ENCODE peak calls at places on chromosomes 7 and 10, in five cellular contexts. Q is body of pancreas, C is BJ, U is pancreas, L is GM06990. Z is an unnamed sample. For H3K27me3, the result is how much of the 10 kb centered on the place peaks cover.

GRCh38 chr10:49141541-49142332 is 7.9 kb upstream of the FAM170B start:
- DNase-seq in C (no peak), U (no peak), L (no peak), Q (no peak), Z (no peak)

GRCh38 chr10:70809011-70809611 is 6.6 kb upstream of the SGPL1 start:
- DNase-seq in L (no peak), Q (no peak), C (no peak), U (no peak), Z (no peak)

GRCh38 chr7:102425639-102426267 is 7.6 kb upstream of the ORAI2 start:
- DNase-seq in L (peak), U (no peak), C (no peak), Q (no peak), Z (peak)

GRCh38 chr7:90461216-90461615 is 8.2 kb upstream of the PTTG1IP2 start:
- DNase-seq in Q (peak), U (no peak), C (no peak), L (no peak), Z (no peak)

GRCh38 chr10:60821661-60822060 is 43.4 kb downstream of the CDK1 start:
- DNase-seq in L (no peak), Q (no peak), C (no peak), U (no peak), Z (no peak)

GRCh38 chr7:74284781-74285259 is 4.4 kb upstream of the CLIP2 start:
- DNase-seq in L (peak), C (no peak), Q (peak), U (peak), Z (no peak)

GRCh38 chr10:974038-974784 is 14.0 kb upstream of the GTPBP4 start:
- DNase-seq in C (no peak), Q (no peak), L (no peak), U (no peak), Z (no peak)

GRCh38 chr10:58642283-58642682 is 129.6 kb downstream of the BICC1 start:
- DNase-seq in U (no peak), Q (no peak), L (no peak), C (no peak), Z (no peak)

GRCh38 chr10:109429956-109430760 is 493.2 kb downstream of the XPNPEP1 start:
- DNase-seq in L (no peak), U (no peak), Q (no peak), C (peak), Z (no peak)

GRCh38 chr7:80220022-80220421 is 85.4 kb downstream of the GNAI1 start:
- DNase-seq in U (no peak), L (no peak), C (no peak), Q (no peak), Z (no peak)

GRCh38 chr10:77333610-77334340 is 303.8 kb downstream of the KCNMA1 start:
- DNase-seq in U (no peak), Q (peak), L (no peak), C (no peak), Z (no peak)

GRCh38 chr10:7184660-7185366 is 226.0 kb downstream of the SFMBT2 start:
- DNase-seq in C (no peak), U (no peak), L (no peak), Q (no peak), Z (peak)

GRCh38 chr7:4113976-4114375 is 568.1 kb upstream of the FOXK1 start:
- DNase-seq in C (no peak), L (no peak), Q (peak), U (no peak), Z (no peak)

GRCh38 chr10:88913157-88913556 is 33.1 kb downstream of the STAMBPL1 start:
- DNase-seq in C (no peak), Q (no peak), U (no peak), L (no peak), Z (no peak)

GRCh38 chr10:102435529-102436233 is 3.3 kb upstream of the CUEDC2 start:
- DNase-seq in Q (no peak), U (no peak), L (no peak), C (no peak), Z (no peak)

GRCh38 chr7:117319211-117319610 is 3.6 kb downstream of the WNT2 start:
- DNase-seq in Q (no peak), L (no peak), U (no peak), C (peak), Z (no peak)
- H3K27me3 ChIP-seq in Q (under half), L (under half), U (under half), C (under half), Z (under half)

GRCh38 chr7:38541440-38541839 is 89.7 kb downstream of the AMPH start:
- DNase-seq in Q (no peak), L (no peak), C (no peak), U (no peak), Z (no peak)
- H3K27me3 ChIP-seq in Q (under half), L (under half), C (under half), U (under half), Z (under half)

GRCh38 chr10:101289541-101289940 is 60.3 kb upstream of the LBX1 start:
- DNase-seq in C (no peak), L (no peak), Q (no peak), U (no peak), Z (no peak)
- H3K27me3 ChIP-seq in C (half or more), L (under half), Q (under half), U (under half), Z (under half)

DNA sequence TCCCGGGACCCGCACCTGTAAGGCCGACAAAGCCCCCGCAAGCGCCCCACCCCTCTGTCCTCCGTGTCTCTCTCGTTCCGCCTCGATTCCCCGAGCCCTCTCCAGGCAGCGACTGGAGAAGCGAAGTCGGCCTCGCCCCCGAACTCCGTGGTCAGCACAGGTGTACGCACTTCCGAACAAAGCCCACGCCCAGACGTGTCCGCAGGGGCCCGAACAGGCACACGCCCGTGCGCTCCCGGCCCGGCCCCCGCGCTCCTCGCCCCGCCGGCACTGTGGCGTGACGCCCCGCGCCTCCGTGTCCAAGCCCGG is 758 bp downstream of the NRCAM start:
- DNase-seq in L (no peak), Q (no peak), U (peak), C (no peak), Z (no peak)
- H3K27me3 ChIP-seq in L (under half), Q (under half), U (under half), C (under half), Z (under half)

GRCh38 chr10:121526040-121526790 is 72.0 kb downstream of the FGFR2 start:
- DNase-seq in U (no peak), C (no peak), Q (no peak), L (no peak), Z (no peak)

GRCh38 chr10:121521794-121522556 is 76.3 kb downstream of the FGFR2 start:
- DNase-seq in Q (no peak), C (no peak), U (no peak), L (no peak), Z (no peak)

GRCh38 chr10:121525276-121526039 is 72.8 kb downstream of the FGFR2 start:
- DNase-seq in L (no peak), C (no peak), Q (no peak), U (no peak), Z (no peak)

GRCh38 chr10:121522841-121523240 is 75.4 kb downstream of the FGFR2 start:
- DNase-seq in L (no peak), U (no peak), Q (no peak), C (no peak), Z (no peak)

GRCh38 chr10:121524138-121524817 is 74.0 kb downstream of the FGFR2 start:
- DNase-seq in L (no peak), Q (no peak), U (no peak), C (no peak), Z (no peak)
- H3K27me3 ChIP-seq in L (under half), Q (under half), U (under half), C (under half), Z (under half)

DNA sequence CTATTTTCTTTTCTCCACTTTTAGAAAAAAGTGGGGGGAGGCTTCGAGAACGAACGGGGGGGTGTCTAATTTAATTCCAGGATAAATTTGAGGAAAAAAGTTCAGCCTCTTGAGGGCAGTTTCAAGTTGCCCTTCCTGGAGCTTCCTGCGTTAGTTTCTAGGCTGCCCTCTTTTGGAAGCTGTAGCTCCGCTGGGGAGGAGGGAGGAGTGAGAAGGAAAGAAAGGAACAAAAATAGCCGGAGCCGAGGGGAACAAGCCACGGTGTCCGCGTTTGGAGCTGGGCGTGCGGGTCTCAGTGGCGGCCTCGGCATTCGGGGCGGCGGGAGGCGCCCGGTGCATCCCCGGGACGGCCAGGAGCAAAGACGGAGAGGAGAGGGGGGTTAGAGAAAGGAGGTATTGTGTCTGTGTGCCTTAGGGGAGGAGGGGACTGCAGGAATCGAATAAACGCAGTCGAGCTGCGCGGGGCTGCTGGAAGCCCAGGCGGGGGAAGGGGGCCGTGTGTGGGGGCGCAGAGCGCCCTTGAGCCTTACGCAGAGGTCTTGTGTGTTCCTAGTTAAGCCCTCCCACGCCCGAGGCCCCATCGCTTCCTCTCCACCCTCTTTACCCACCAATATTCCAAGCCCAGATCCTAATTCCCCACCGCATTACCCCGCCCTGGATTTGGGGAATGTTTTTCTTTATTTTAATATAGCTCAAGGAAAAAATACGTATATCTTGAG is 2.0 kb upstream of the TNRC18 start:
- DNase-seq in Q (peak), U (peak), C (no peak), L (no peak), Z (peak)
- H3K27me3 ChIP-seq in Q (under half), U (under half), C (under half), L (under half), Z (under half)

GRCh38 chr10:101272229-101272868 is 43.1 kb upstream of the LBX1 start:
- DNase-seq in L (peak), U (peak), Q (peak), C (no peak), Z (peak)
- H3K27me3 ChIP-seq in L (under half), U (under half), Q (under half), C (under half), Z (under half)